ENCODE peak calls at places on chromosomes 13 and 19, in seven cellular contexts. One of them, this sample, is unnamed.

GRCh38 chr19:28242317-28242927 is 970.5 kb downstream of the UQCRFS1 start:
- DNase-seq in neural progenitor cell: peak; percentile 67
- DNase-seq in fibroblast of lung: peak; percentile 1
- DNase-seq in IMR-90: no peak
- DNase-seq in OCI-LY7: peak; percentile 53
- DNase-seq in SK-N-SH: peak; percentile 44
- DNase-seq in DND-41: peak; percentile 34
- DNase-seq in this sample: peak; percentile 55

GRCh38 chr13:80884031-80884785 is 543.3 kb upstream of the SPRY2 start:
- DNase-seq in neural progenitor cell: no peak
- DNase-seq in fibroblast of lung: no peak
- DNase-seq in IMR-90: no peak
- DNase-seq in OCI-LY7: no peak
- DNase-seq in SK-N-SH: no peak
- DNase-seq in DND-41: no peak
- DNase-seq in this sample: no peak

GRCh38 chr13:71320452-71320851 is 546.6 kb downstream of the DACH1 start:
- DNase-seq in neural progenitor cell: peak; percentile 34
- DNase-seq in fibroblast of lung: peak; percentile 49
- DNase-seq in IMR-90: peak; percentile 41
- DNase-seq in OCI-LY7: peak; percentile 2
- DNase-seq in SK-N-SH: no peak
- DNase-seq in DND-41: peak; percentile 7
- DNase-seq in this sample: no peak

GRCh38 chr19:44866672-44867071 is 20.6 kb downstream of the NECTIN2 start:
- DNase-seq in neural progenitor cell: no peak
- DNase-seq in fibroblast of lung: no peak
- DNase-seq in IMR-90: no peak
- DNase-seq in OCI-LY7: no peak
- DNase-seq in SK-N-SH: no peak
- DNase-seq in DND-41: no peak
- DNase-seq in this sample: no peak

GRCh38 chr13:42039457-42039945 is 8.9 kb upstream of the DGKH start:
- DNase-seq in neural progenitor cell: no peak
- DNase-seq in fibroblast of lung: no peak
- DNase-seq in IMR-90: no peak
- DNase-seq in OCI-LY7: peak; percentile 44
- DNase-seq in SK-N-SH: peak; percentile 24
- DNase-seq in DND-41: no peak
- DNase-seq in this sample: no peak

GRCh38 chr13:30978981-30979956 is 46.8 kb downstream of the TEX26 start:
- DNase-seq in neural progenitor cell: peak; percentile 83
- DNase-seq in fibroblast of lung: no peak
- DNase-seq in IMR-90: no peak
- DNase-seq in OCI-LY7: peak; percentile 60
- DNase-seq in SK-N-SH: peak; percentile 29
- DNase-seq in DND-41: peak; percentile 55
- DNase-seq in this sample: peak; percentile 92

GRCh38 chr13:34863360-34864135 is 78.5 kb upstream of the NBEA start:
- DNase-seq in neural progenitor cell: no peak
- DNase-seq in fibroblast of lung: peak; percentile 74
- DNase-seq in IMR-90: peak; percentile 75
- DNase-seq in OCI-LY7: no peak
- DNase-seq in SK-N-SH: no peak
- DNase-seq in DND-41: no peak
- DNase-seq in this sample: no peak

GRCh38 chr13:67230774-67231480 is 791 bp upstream of the PCDH9 start:
- DNase-seq in neural progenitor cell: peak; percentile 81
- DNase-seq in fibroblast of lung: peak; percentile 75
- DNase-seq in IMR-90: peak; percentile 64
- DNase-seq in OCI-LY7: peak; percentile 42
- DNase-seq in SK-N-SH: peak; percentile 69
- DNase-seq in DND-41: peak; percentile 59
- DNase-seq in this sample: peak; percentile 61

GRCh38 chr19:44737238-44738160 is 11.0 kb upstream of the BCL3 start:
- DNase-seq in neural progenitor cell: no peak
- DNase-seq in fibroblast of lung: no peak
- DNase-seq in IMR-90: peak; percentile 55
- DNase-seq in OCI-LY7: no peak
- DNase-seq in SK-N-SH: no peak
- DNase-seq in DND-41: no peak
- DNase-seq in this sample: peak; percentile 33

GRCh38 chr13:99590519-99591011 is 89.3 kb downstream of the TM9SF2 start:
- DNase-seq in neural progenitor cell: no peak
- DNase-seq in fibroblast of lung: peak; percentile 74
- DNase-seq in IMR-90: peak; percentile 50
- DNase-seq in OCI-LY7: no peak
- DNase-seq in SK-N-SH: no peak
- DNase-seq in DND-41: no peak
- DNase-seq in this sample: no peak

GRCh38 chr19:8477889-8478288 is 24.6 kb downstream of the PRAM1 start:
- DNase-seq in neural progenitor cell: no peak
- DNase-seq in fibroblast of lung: no peak
- DNase-seq in IMR-90: no peak
- DNase-seq in OCI-LY7: no peak
- DNase-seq in SK-N-SH: no peak
- DNase-seq in DND-41: no peak
- DNase-seq in this sample: no peak

GRCh38 chr19:47649588-47649987 is 40.7 kb downstream of the BICRA start:
- DNase-seq in neural progenitor cell: no peak
- DNase-seq in fibroblast of lung: no peak
- DNase-seq in IMR-90: no peak
- DNase-seq in OCI-LY7: no peak
- DNase-seq in SK-N-SH: no peak
- DNase-seq in DND-41: no peak
- DNase-seq in this sample: no peak
- H4K20me1 ChIP-seq in neural progenitor cell: peaks cover 63% of the 10 kb centered on the region
- H4K20me1 ChIP-seq in fibroblast of lung: peaks cover 2% of the 10 kb centered on the region
- H4K20me1 ChIP-seq in IMR-90: peaks cover 94% of the 10 kb centered on the region
- H4K20me1 ChIP-seq in OCI-LY7: no peaks in the 10 kb centered on the region
- H4K20me1 ChIP-seq in SK-N-SH: peaks cover 81% of the 10 kb centered on the region
- H4K20me1 ChIP-seq in DND-41: peaks cover 57% of the 10 kb centered on the region
- H4K20me1 ChIP-seq in this sample: no peaks in the 10 kb centered on the region

GRCh38 chr19:10962863-10963262 is 2.0 kb downstream of the SMARCA4 start:
- DNase-seq in neural progenitor cell: no peak
- DNase-seq in fibroblast of lung: no peak
- DNase-seq in IMR-90: no peak
- DNase-seq in OCI-LY7: no peak
- DNase-seq in SK-N-SH: no peak
- DNase-seq in DND-41: no peak
- DNase-seq in this sample: no peak

GRCh38 chr19:10963865-10964264 is 3.0 kb downstream of the SMARCA4 start:
- DNase-seq in neural progenitor cell: no peak
- DNase-seq in fibroblast of lung: no peak
- DNase-seq in IMR-90: no peak
- DNase-seq in OCI-LY7: no peak
- DNase-seq in SK-N-SH: no peak
- DNase-seq in DND-41: no peak
- DNase-seq in this sample: no peak

GRCh38 chr19:10960314-10961072 is at the start of gene SMARCA4:
- DNase-seq in neural progenitor cell: peak; percentile 100
- DNase-seq in fibroblast of lung: peak; percentile 97
- DNase-seq in IMR-90: peak; percentile 96
- DNase-seq in OCI-LY7: peak; percentile 99
- DNase-seq in SK-N-SH: peak; percentile 100
- DNase-seq in DND-41: peak; percentile 97
- DNase-seq in this sample: peak; percentile 95

GRCh38 chr19:10961763-10962536 is 1.1 kb downstream of the SMARCA4 start:
- DNase-seq in neural progenitor cell: peak; percentile 75
- DNase-seq in fibroblast of lung: peak; percentile 25
- DNase-seq in IMR-90: peak; percentile 12
- DNase-seq in OCI-LY7: peak; percentile 61
- DNase-seq in SK-N-SH: no peak
- DNase-seq in DND-41: no peak
- DNase-seq in this sample: no peak

DNA sequence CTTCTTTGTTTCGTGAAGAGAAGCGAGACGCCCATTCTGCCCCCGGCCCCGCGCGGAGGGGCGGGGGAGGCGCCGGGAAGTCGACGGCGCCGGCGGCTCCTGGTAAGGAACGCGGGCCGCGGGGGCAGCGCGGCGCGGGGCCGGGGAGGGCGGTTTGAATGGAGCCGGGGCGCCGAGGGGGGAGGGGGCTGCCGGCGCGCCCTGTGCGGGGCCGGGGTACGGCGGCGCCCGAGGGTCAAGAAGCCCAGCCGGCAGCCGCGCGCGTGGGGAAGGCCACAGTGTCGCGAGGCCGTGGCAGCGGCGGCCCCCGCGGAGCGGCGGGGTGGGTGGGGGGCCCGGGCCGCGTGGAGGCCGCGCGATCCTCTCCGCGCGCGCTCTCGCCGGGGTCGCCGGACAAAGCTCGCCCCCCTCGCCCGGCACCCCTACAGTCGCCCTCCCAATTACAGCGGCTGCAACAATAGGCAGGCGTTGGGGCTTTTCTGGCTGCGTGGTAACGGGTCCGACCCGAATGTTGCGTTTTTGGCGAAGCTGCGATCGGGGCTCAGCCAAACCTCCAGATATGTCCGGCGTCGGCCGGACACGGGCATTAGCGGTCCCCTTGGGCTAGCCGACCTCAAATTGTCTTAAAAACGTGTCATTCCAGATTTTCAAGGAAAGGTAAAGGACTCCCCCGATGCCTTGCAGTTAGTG is 388 bp downstream of the SMARCA4 start:
- DNase-seq in neural progenitor cell: peak; percentile 84
- DNase-seq in fibroblast of lung: peak; percentile 31
- DNase-seq in IMR-90: no peak
- DNase-seq in OCI-LY7: peak; percentile 57
- DNase-seq in SK-N-SH: peak; percentile 90
- DNase-seq in DND-41: no peak
- DNase-seq in this sample: peak; percentile 57
- H4K20me1 ChIP-seq in neural progenitor cell: peaks cover 43% of the 10 kb centered on the region
- H4K20me1 ChIP-seq in fibroblast of lung: no peaks in the 10 kb centered on the region
- H4K20me1 ChIP-seq in IMR-90: peaks cover 39% of the 10 kb centered on the region
- H4K20me1 ChIP-seq in OCI-LY7: no peaks in the 10 kb centered on the region
- H4K20me1 ChIP-seq in SK-N-SH: peaks cover 40% of the 10 kb centered on the region
- H4K20me1 ChIP-seq in DND-41: peaks cover 36% of the 10 kb centered on the region
- H4K20me1 ChIP-seq in this sample: peaks cover 6% of the 10 kb centered on the region

DNA sequence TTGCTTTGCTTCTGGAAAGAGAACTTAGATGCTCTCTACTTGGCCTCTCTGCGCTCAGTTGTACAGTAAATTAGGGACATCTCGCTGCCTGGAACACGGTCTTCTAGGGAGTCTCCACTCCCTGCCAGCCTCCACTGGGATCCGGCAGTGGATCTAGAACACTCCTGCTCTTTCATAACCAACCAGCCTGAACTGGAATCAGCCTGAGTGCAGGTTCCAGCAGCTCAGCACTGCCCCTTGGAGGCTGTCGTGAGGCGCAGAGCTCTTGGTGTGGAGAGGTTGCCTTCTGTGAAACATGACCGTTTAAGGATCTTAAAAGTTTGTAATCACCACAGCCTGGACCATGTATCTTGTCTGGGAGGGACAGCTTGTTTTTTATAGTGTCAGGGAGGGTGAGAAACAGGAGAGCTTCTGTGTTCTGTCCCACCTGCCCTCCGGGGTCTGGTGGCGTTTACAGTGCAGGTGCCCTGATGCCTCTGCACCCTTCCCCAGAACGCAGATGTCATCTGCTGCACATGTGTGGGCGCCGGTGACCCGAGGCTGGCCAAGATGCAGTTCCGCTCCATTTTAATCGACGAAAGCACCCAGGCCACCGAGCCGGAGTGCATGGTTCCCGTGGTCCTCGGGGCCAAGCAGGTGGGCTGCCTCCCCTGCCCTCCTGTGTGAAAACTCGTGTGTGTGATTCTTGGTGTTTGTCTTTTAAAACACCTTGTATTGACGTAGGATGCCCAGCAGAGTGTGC is 24.8 kb downstream of the UPF1 start:
- DNase-seq in neural progenitor cell: peak; percentile 58
- DNase-seq in fibroblast of lung: peak; percentile 52
- DNase-seq in IMR-90: no peak
- DNase-seq in OCI-LY7: no peak
- DNase-seq in SK-N-SH: peak; percentile 63
- DNase-seq in DND-41: no peak
- DNase-seq in this sample: no peak
- H4K20me1 ChIP-seq in neural progenitor cell: peaks cover 28% of the 10 kb centered on the region
- H4K20me1 ChIP-seq in fibroblast of lung: no peaks in the 10 kb centered on the region
- H4K20me1 ChIP-seq in IMR-90: peaks cover 30% of the 10 kb centered on the region
- H4K20me1 ChIP-seq in OCI-LY7: peaks cover 4% of the 10 kb centered on the region
- H4K20me1 ChIP-seq in SK-N-SH: peaks cover 10% of the 10 kb centered on the region
- H4K20me1 ChIP-seq in DND-41: peaks cover 86% of the 10 kb centered on the region
- H4K20me1 ChIP-seq in this sample: no peaks in the 10 kb centered on the region

DNA sequence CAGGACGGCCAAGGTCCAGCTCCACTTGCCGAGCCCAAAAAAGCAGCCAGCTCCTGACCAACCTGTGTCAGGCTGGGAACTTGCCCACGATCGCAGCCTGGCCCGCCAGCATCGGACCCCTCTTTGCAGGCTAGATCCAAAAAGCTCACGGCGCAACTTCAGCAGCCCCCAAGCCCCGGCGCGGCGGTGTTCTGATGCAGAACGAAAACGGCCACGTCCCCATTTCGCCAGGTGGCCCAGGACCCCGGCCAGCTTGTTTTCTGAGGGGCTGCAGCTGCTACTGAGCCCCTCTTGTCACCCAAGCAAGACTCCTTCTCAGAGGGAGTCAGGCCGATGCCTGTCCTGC is 1.3 kb downstream of the TMEM259 start:
- DNase-seq in neural progenitor cell: no peak
- DNase-seq in fibroblast of lung: no peak
- DNase-seq in IMR-90: no peak
- DNase-seq in OCI-LY7: no peak
- DNase-seq in SK-N-SH: no peak
- DNase-seq in DND-41: no peak
- DNase-seq in this sample: no peak
- H4K20me1 ChIP-seq in neural progenitor cell: peaks cover 60% of the 10 kb centered on the region
- H4K20me1 ChIP-seq in fibroblast of lung: peaks cover 1% of the 10 kb centered on the region
- H4K20me1 ChIP-seq in IMR-90: peaks cover 63% of the 10 kb centered on the region
- H4K20me1 ChIP-seq in OCI-LY7: peaks cover 10% of the 10 kb centered on the region
- H4K20me1 ChIP-seq in SK-N-SH: peaks cover 60% of the 10 kb centered on the region
- H4K20me1 ChIP-seq in DND-41: peaks cover 59% of the 10 kb centered on the region
- H4K20me1 ChIP-seq in this sample: no peaks in the 10 kb centered on the region

DNA sequence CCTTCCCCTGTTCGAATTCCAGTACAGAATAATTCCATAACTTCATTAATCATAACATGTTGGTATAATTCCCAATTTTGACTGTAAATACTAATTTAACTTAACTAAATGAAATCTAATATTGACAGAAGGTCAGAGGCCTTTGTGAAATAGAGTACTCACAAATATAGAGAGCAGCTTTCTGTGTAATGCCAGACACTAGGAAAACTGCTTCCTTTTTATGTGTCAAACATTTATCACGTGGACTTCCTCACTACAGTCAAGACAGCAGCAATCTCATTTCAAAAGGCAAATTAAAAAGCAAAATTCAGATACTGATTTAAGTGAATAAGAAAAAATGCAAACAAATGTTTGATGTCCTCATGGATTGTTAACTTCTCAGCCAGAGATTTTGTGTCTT is 13.1 kb downstream of the ITM2B start:
- DNase-seq in neural progenitor cell: no peak
- DNase-seq in fibroblast of lung: no peak
- DNase-seq in IMR-90: no peak
- DNase-seq in OCI-LY7: no peak
- DNase-seq in SK-N-SH: no peak
- DNase-seq in DND-41: no peak
- DNase-seq in this sample: no peak
- H4K20me1 ChIP-seq in neural progenitor cell: no peaks in the 10 kb centered on the region
- H4K20me1 ChIP-seq in fibroblast of lung: no peaks in the 10 kb centered on the region
- H4K20me1 ChIP-seq in IMR-90: no peaks in the 10 kb centered on the region
- H4K20me1 ChIP-seq in OCI-LY7: peaks cover 6% of the 10 kb centered on the region
- H4K20me1 ChIP-seq in SK-N-SH: peaks cover 9% of the 10 kb centered on the region
- H4K20me1 ChIP-seq in DND-41: peaks cover 15% of the 10 kb centered on the region
- H4K20me1 ChIP-seq in this sample: no peaks in the 10 kb centered on the region

DNA sequence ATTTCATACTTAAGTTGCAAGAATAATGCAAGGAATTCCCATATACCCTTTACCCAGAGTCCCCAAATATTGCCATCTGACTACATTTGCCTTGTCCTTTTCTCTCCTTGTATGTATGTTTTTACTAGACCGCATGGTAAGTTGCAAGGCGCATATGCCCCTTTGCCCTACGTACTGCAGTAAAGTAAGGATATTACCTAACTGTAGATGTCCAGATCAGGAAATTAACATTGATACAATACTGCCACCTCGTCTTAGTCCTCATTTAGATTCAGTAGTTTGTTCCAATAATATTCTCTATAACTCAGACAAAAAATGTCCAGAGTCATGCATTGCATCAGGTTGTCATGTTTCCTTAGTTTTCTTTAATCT is 9.3 kb downstream of the SAFB start:
- DNase-seq in neural progenitor cell: no peak
- DNase-seq in fibroblast of lung: no peak
- DNase-seq in IMR-90: no peak
- DNase-seq in OCI-LY7: no peak
- DNase-seq in SK-N-SH: no peak
- DNase-seq in DND-41: no peak
- DNase-seq in this sample: no peak
- H4K20me1 ChIP-seq in neural progenitor cell: peaks cover 95% of the 10 kb centered on the region
- H4K20me1 ChIP-seq in fibroblast of lung: peaks cover 2% of the 10 kb centered on the region
- H4K20me1 ChIP-seq in IMR-90: peaks cover 92% of the 10 kb centered on the region
- H4K20me1 ChIP-seq in OCI-LY7: peaks cover 65% of the 10 kb centered on the region
- H4K20me1 ChIP-seq in SK-N-SH: peaks cover 92% of the 10 kb centered on the region
- H4K20me1 ChIP-seq in DND-41: peaks cover 83% of the 10 kb centered on the region
- H4K20me1 ChIP-seq in this sample: no peaks in the 10 kb centered on the region